ENCODE peak calls at places on chromosomes 5 and 9, in ten cellular contexts. M, Q, H, C, R, K, X, F, T and D are unnamed samples.

GRCh38 chr5:108232805-108233204 is 149.1 kb downstream of the FBXL17 start:
- DNase-seq in H (no peak), Q (no peak), F (no peak), C (no peak), X (no peak), M (no peak), K (no peak), T (no peak), R (no peak), D (no peak)

GRCh38 chr5:150603491-150603890 is 37.0 kb upstream of the SYNPO start:
- DNase-seq in H (no peak), R (no peak), M (no peak), C (no peak), F (no peak), K (no peak), T (no peak), X (no peak), Q (no peak), D (no peak)

GRCh38 chr5:10490927-10491672 is 49.4 kb downstream of the ROPN1L start:
- DNase-seq in Q (no peak), R (no peak), T (no peak), C (no peak), K (no peak), M (no peak), H (no peak), F (no peak), X (no peak), D (no peak)

GRCh38 chr9:35675732-35676392 is 2.1 kb downstream of the CA9 start:
- DNase-seq in X (peak; percentile 95), K (no peak), F (peak; percentile 87), C (peak; percentile 90), T (no peak), M (peak; percentile 74), Q (no peak), H (peak; percentile 88), R (no peak), D (peak; percentile 70)

GRCh38 chr9:111728617-111729366 is 65.9 kb downstream of the SHOC1 start:
- DNase-seq in R (peak; percentile 93), F (no peak), Q (peak; percentile 64), M (no peak), K (peak; percentile 88), C (no peak), T (no peak), H (no peak), X (no peak), D (no peak)

GRCh38 chr5:150196514-150196913 is 6.7 kb downstream of the SLC6A7 start:
- DNase-seq in R (no peak), F (no peak), T (no peak), Q (no peak), K (no peak), X (no peak), H (no peak), M (no peak), C (no peak), D (no peak)

GRCh38 chr5:143618146-143618545 is 193.8 kb upstream of the HMHB1 start:
- DNase-seq in K (no peak), Q (no peak), F (no peak), H (no peak), R (no peak), M (no peak), C (no peak), X (no peak), T (no peak), D (no peak)

GRCh38 chr5:14186132-14186830 is 43.1 kb downstream of the TRIO start:
- DNase-seq in R (peak; percentile 82), K (peak; percentile 44), F (no peak), H (no peak), T (no peak), X (no peak), Q (peak; percentile 77), M (no peak), C (no peak), D (no peak)

GRCh38 chr5:463952-464351 is 21.0 kb downstream of the EXOC3 start:
- DNase-seq in X (no peak), Q (no peak), R (no peak), M (peak; percentile 42), F (no peak), T (peak; percentile 79), C (no peak), K (no peak), H (no peak), D (no peak)

GRCh38 chr5:125408582-125409069 is 662.2 kb upstream of the ZNF608 start:
- DNase-seq in R (peak; percentile 98), K (peak; percentile 50), Q (peak; percentile 76), X (no peak), T (no peak), C (no peak), F (no peak), M (peak; percentile 38), H (no peak), D (peak; percentile 10)

GRCh38 chr5:31811210-31811609 is 172.3 kb downstream of the PDZD2 start:
- DNase-seq in K (peak; percentile 69), R (peak; percentile 91), M (no peak), Q (peak; percentile 91), X (no peak), C (no peak), T (no peak), H (no peak), F (no peak), D (no peak)

GRCh38 chr5:163408311-163408923 is 29.0 kb upstream of the CCNG1 start:
- DNase-seq in F (peak; percentile 66), X (peak; percentile 80), Q (peak; percentile 42), C (peak; percentile 55), K (peak; percentile 55), H (no peak), R (peak; percentile 81), T (no peak), M (peak; percentile 52), D (peak; percentile 57)
- TF ChIP-seq CTCF in F (peak; percentile 95), X (peak; percentile 95), Q (peak; percentile 91), C (peak; percentile 93), K (peak; percentile 97), H (peak; percentile 90), R (peak; percentile 93), T (peak; percentile 93), M (peak; percentile 85), D (peak; percentile 83)

GRCh38 chr5:159525117-159525516 is 194.8 kb upstream of the IL12B start:
- DNase-seq in M (no peak), X (no peak), C (no peak), R (no peak), H (no peak), Q (no peak), T (no peak), F (no peak), K (peak; percentile 28), D (no peak)
- TF ChIP-seq CTCF in M (no peak), X (peak; percentile 46), C (no peak), R (no peak), H (peak; percentile 23), Q (peak; percentile 16), T (peak; percentile 6), F (no peak), K (peak; percentile 14), D (no peak)

GRCh38 chr5:6321078-6321477 is 57.3 kb downstream of the MED10 start:
- DNase-seq in F (no peak), H (peak; percentile 51), R (no peak), Q (no peak), C (no peak), K (peak; percentile 5), T (no peak), M (no peak), X (no peak), D (no peak)
- TF ChIP-seq CTCF in F (no peak), H (no peak), R (no peak), Q (no peak), C (no peak), K (no peak), T (no peak), M (no peak), X (no peak), D (no peak)

GRCh38 chr5:100790170-100790665 is 112.9 kb downstream of the ST8SIA4 start:
- DNase-seq in M (no peak), H (no peak), C (no peak), K (peak; percentile 33), T (no peak), R (no peak), X (peak; percentile 60), F (no peak), Q (no peak), D (no peak)
- TF ChIP-seq CTCF in M (peak; percentile 31), H (no peak), C (peak; percentile 28), K (peak; percentile 46), T (peak; percentile 20), R (no peak), X (peak; percentile 48), F (no peak), Q (peak; percentile 26), D (peak; percentile 16)

DNA sequence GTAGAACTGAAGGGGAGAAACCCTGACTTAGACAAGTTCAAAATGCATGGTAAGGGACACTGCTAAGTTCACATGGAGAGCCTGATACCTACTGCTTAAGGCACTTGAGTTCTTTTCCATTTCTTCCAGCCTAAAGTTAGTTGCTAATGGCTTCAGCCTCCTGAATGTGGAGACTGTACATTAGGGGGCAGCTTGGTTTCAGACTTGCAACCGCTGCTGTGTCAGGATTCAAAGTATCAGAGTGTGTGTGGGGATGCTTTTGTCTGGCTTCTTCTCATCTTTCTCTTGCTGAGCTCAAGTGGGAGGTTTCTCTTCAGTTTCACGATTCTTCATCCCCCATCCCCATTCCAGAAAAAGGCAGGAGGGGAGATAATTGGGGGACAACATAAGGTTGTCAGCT is 49.4 kb downstream of the ATP10B start:
- DNase-seq in X (no peak), Q (no peak), C (no peak), K (no peak), M (no peak), R (peak; percentile 43), H (no peak), F (no peak), T (no peak), D (no peak)
- TF ChIP-seq CTCF in X (peak; percentile 60), Q (no peak), C (no peak), K (no peak), M (peak; percentile 21), R (peak; percentile 27), H (no peak), F (no peak), T (peak; percentile 16), D (peak; percentile 42)

GRCh38 chr9:4295160-4295559 is 4.7 kb downstream of the GLIS3 start:
- DNase-seq in H (no peak), K (no peak), F (no peak), C (no peak), Q (no peak), X (no peak), R (no peak), M (no peak), T (no peak), D (no peak)
- TF ChIP-seq CTCF in H (no peak), K (no peak), F (no peak), C (no peak), Q (no peak), X (no peak), R (no peak), M (no peak), T (no peak), D (no peak)

GRCh38 chr5:21663082-21663481 is 1190.1 kb downstream of the CDH12 start:
- DNase-seq in R (no peak), C (no peak), K (peak; percentile 17), Q (no peak), T (no peak), M (no peak), H (no peak), X (peak; percentile 76), F (no peak), D (no peak)
- TF ChIP-seq CTCF in R (no peak), C (no peak), K (no peak), Q (peak; percentile 9), T (no peak), M (peak; percentile 38), H (no peak), X (peak; percentile 47), F (no peak), D (no peak)